ENCODE peak calls at places on chromosomes 6 and 20, in four cellular contexts. J is WTC11, K is HepG2, V is GM12878. Y is an unnamed sample.

GRCh38 chr6:119148102-119148824 is 69.8 kb upstream of the FAM184A start:
- DNase-seq in J (no peak), K (peak; percentile 79), V (no peak), Y (peak; percentile 31)

GRCh38 chr6:39310542-39310941 is 3.7 kb downstream of the KCNK17 start:
- DNase-seq in J (no peak), K (no peak), V (no peak), Y (no peak)

GRCh38 chr20:36754656-36755222 is 8.8 kb upstream of the NDRG3 start:
- DNase-seq in J (peak; percentile 54), K (peak; percentile 84), V (no peak), Y (peak; percentile 64)

GRCh38 chr6:84582997-84583396 is 181.4 kb downstream of the TBX18 start:
- DNase-seq in J (no peak), K (no peak), V (no peak), Y (no peak)

GRCh38 chr6:14758421-14759043 is 487.3 kb upstream of the JARID2 start:
- DNase-seq in J (no peak), K (no peak), V (no peak), Y (no peak)

GRCh38 chr6:92588126-92588525 is 831.2 kb downstream of the EPHA7 start:
- DNase-seq in J (no peak), K (no peak), V (no peak), Y (no peak)

GRCh38 chr6:144544266-144544830 is 259.2 kb downstream of the UTRN start:
- DNase-seq in J (no peak), K (no peak), V (no peak), Y (no peak)

GRCh38 chr6:63352587-63353281 is 33.0 kb upstream of the LGSN start:
- DNase-seq in J (no peak), K (peak; percentile 80), V (peak; percentile 88), Y (no peak)

GRCh38 chr6:66481216-66481615 is 774.2 kb upstream of the EYS start:
- DNase-seq in J (no peak), K (no peak), V (no peak), Y (no peak)

GRCh38 chr6:169145991-169146501 is 107.6 kb downstream of the THBS2 start:
- DNase-seq in J (no peak), K (no peak), V (no peak), Y (no peak)

GRCh38 chr6:129209355-129209754 is 326.4 kb downstream of the LAMA2 start:
- DNase-seq in J (no peak), K (no peak), V (no peak), Y (no peak)

DNA sequence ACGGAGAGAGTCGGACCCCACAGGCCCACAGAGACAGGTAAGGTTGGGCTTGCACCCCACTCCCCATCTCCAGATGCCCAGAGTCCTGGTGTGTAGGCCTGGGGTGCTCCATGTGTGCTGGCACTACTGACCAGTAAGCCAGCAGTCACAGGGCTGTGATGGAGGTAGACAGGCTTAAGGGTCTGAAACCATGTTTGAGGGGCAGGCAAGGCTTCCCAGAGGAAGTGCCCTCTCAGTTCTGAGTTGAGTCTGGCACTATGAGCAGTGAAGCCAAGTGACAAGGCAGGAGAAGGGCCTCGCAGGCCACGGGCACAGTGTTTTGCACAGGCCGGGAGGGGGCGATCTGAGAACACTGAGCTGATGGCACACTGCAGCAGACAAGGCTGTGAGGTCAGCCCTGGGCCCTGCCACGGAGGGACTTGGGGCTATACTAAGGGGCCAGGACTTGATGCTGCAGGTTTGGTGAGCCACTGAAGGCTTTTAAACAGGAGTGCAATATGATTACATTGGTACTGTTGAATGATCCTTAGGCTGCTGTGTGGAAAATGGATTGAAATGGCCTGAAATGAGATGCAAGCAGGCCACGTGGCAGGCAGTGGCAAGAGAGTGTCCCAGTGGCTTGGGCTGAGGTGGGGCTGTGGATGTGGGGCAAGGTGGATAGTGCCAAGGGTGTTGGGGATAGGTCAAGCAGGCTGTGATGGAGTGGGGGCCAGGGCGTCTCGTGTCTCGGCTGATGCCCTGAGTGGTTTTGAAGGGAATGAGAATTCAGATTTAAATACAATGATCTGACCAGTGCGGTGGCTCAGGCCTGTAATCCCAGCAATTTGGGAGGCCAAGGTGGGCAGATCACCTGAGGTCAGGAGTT is 20.3 kb downstream of the TTBK1 start:
- DNase-seq in J (peak; percentile 90), K (peak; percentile 78), V (peak; percentile 46), Y (peak; percentile 89)
- TF ChIP-seq CREM in J (no peak), K (no peak), V (no peak), Y (peak; percentile 60)

GRCh38 chr6:164286021-164286420 is 871.5 kb downstream of the QKI start:
- DNase-seq in J (no peak), K (no peak), V (no peak), Y (no peak)
- TF ChIP-seq CREM in J (no peak), K (no peak), V (no peak), Y (no peak)

GRCh38 chr20:48574383-48574782 is 253.4 kb downstream of the PREX1 start:
- DNase-seq in J (no peak), K (no peak), V (no peak), Y (no peak)

GRCh38 chr20:48581167-48581566 is 246.6 kb downstream of the PREX1 start:
- DNase-seq in J (no peak), K (no peak), V (no peak), Y (no peak)

GRCh38 chr20:48577557-48577956 is 250.2 kb downstream of the PREX1 start:
- DNase-seq in J (no peak), K (no peak), V (no peak), Y (no peak)

GRCh38 chr20:48582361-48582991 is 245.3 kb downstream of the PREX1 start:
- DNase-seq in J (no peak), K (no peak), V (no peak), Y (no peak)

GRCh38 chr20:48578397-48579098 is 249.3 kb downstream of the PREX1 start:
- DNase-seq in J (no peak), K (no peak), V (no peak), Y (no peak)
- TF ChIP-seq CREM in J (no peak), K (no peak), V (no peak), Y (no peak)

GRCh38 chr6:7004581-7005297 is 103.0 kb upstream of the RREB1 start:
- DNase-seq in J (no peak), K (no peak), V (no peak), Y (no peak)

GRCh38 chr6:6997282-6998193 is 110.2 kb upstream of the RREB1 start:
- DNase-seq in J (no peak), K (peak; percentile 16), V (no peak), Y (no peak)

GRCh38 chr6:6998194-6998569 is 109.6 kb upstream of the RREB1 start:
- DNase-seq in J (no peak), K (no peak), V (no peak), Y (no peak)

GRCh38 chr6:7003041-7003440 is 104.7 kb upstream of the RREB1 start:
- DNase-seq in J (no peak), K (no peak), V (no peak), Y (no peak)

DNA sequence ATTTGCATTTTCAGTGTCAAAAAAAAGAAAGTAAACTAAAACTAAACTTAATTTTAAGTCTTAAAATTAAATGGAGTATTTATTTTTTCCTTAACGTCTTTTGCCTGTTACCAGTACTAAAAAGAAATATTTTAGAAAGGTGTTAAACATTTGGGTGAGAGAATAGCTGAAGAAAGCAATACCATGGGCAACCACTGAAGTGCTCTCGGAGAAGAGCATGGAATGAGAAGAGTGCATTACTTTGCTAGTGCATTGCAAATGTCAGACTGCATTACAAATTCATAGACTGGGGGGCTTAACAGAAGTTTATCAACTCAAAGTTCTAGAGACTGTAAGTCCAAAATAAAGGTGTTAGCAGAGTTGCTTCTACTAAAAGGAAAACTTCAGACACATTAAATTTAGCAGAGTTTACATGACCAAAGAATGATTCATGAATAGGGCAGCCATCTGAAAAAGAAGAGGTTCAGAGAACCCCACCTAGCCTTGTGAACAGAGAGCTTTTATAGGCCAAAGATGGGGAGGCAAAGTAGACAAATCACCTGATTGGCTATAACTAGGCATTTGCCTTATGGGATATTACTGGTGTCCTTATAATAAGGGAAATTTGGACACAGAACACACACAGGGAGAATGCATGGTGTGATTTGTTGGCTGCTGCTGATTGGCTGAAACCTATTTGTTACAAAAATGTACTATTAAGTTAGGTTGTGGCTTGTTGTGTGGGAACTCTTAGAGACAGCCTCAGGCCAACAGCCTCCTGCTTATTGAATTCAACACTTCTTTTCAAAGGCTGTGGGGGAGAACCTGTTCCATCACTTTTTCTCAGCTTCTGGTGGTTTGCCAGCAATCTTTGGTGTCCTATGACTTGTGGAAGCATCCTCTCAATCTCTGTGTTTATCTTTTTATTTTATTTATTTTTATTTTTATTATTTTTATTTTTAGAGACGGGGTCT is 106.7 kb upstream of the RREB1 start:
- DNase-seq in J (no peak), K (no peak), V (no peak), Y (peak; percentile 44)
- TF ChIP-seq CREM in J (no peak), K (no peak), V (no peak), Y (no peak)